ENCODE peak calls at places on chromosome 3, in four cellular contexts. One of them, this sample, is unnamed.

GRCh38 chr3:144636833-144637232 is 665.2 kb downstream of the DIPK2A start:
- DNase-seq in progenitor cell of endocrine pancreas: no peak
- DNase-seq in NB4: no peak
- DNase-seq in heart right ventricle: no peak
- DNase-seq in this sample: no peak

GRCh38 chr3:135503429-135504083 is 462.0 kb upstream of the PPP2R3A start:
- DNase-seq in progenitor cell of endocrine pancreas: peak; percentile 73
- DNase-seq in NB4: peak; percentile 68
- DNase-seq in heart right ventricle: peak; percentile 63
- DNase-seq in this sample: no peak

GRCh38 chr3:154131850-154132249 is 10.7 kb downstream of the ARHGEF26 start:
- DNase-seq in progenitor cell of endocrine pancreas: no peak
- DNase-seq in NB4: no peak
- DNase-seq in heart right ventricle: no peak
- DNase-seq in this sample: no peak

GRCh38 chr3:50696276-50696675 is 21.5 kb downstream of the DOCK3 start:
- DNase-seq in progenitor cell of endocrine pancreas: no peak
- DNase-seq in NB4: no peak
- DNase-seq in heart right ventricle: no peak
- DNase-seq in this sample: no peak

GRCh38 chr3:62019906-62020305 is 353.4 kb downstream of the FEZF2 start:
- DNase-seq in progenitor cell of endocrine pancreas: no peak
- DNase-seq in NB4: no peak
- DNase-seq in heart right ventricle: no peak
- DNase-seq in this sample: no peak

GRCh38 chr3:44309500-44309899 is 29.1 kb upstream of the TCAIM start:
- DNase-seq in progenitor cell of endocrine pancreas: no peak
- DNase-seq in NB4: no peak
- DNase-seq in heart right ventricle: no peak
- DNase-seq in this sample: no peak

GRCh38 chr3:197329382-197329781 is 31.0 kb upstream of the DLG1 start:
- DNase-seq in progenitor cell of endocrine pancreas: no peak
- DNase-seq in NB4: no peak
- DNase-seq in heart right ventricle: no peak
- DNase-seq in this sample: no peak

GRCh38 chr3:53350652-53351051 is 3.3 kb upstream of the DCP1A start:
- DNase-seq in progenitor cell of endocrine pancreas: no peak
- DNase-seq in NB4: peak; percentile 92
- DNase-seq in heart right ventricle: no peak
- DNase-seq in this sample: no peak

GRCh38 chr3:99843590-99844260 is 26.1 kb downstream of the CMSS1 start:
- DNase-seq in progenitor cell of endocrine pancreas: no peak
- DNase-seq in NB4: no peak
- DNase-seq in heart right ventricle: no peak
- DNase-seq in this sample: no peak

GRCh38 chr3:136194409-136195257 is 1.5 kb downstream of the MSL2 start:
- DNase-seq in progenitor cell of endocrine pancreas: no peak
- DNase-seq in NB4: peak; percentile 86
- DNase-seq in heart right ventricle: no peak
- DNase-seq in this sample: peak; percentile 66

GRCh38 chr3:141471160-141471559 is 15.7 kb upstream of the RASA2 start:
- DNase-seq in progenitor cell of endocrine pancreas: no peak
- DNase-seq in NB4: peak; percentile 69
- DNase-seq in heart right ventricle: no peak
- DNase-seq in this sample: no peak

GRCh38 chr3:176595307-176595706 is 602.0 kb downstream of the TBL1XR1 start:
- DNase-seq in progenitor cell of endocrine pancreas: no peak
- DNase-seq in NB4: no peak
- DNase-seq in heart right ventricle: no peak
- DNase-seq in this sample: no peak

GRCh38 chr3:182384182-182384581 is 409.1 kb upstream of the ATP11B start:
- DNase-seq in progenitor cell of endocrine pancreas: no peak
- DNase-seq in NB4: no peak
- DNase-seq in heart right ventricle: no peak
- DNase-seq in this sample: no peak

GRCh38 chr3:123390865-123391613 is 57.9 kb downstream of the ADCY5 start:
- DNase-seq in progenitor cell of endocrine pancreas: no peak
- DNase-seq in NB4: no peak
- DNase-seq in heart right ventricle: no peak
- DNase-seq in this sample: no peak

GRCh38 chr3:168330983-168331382 is 235.3 kb upstream of the GOLIM4 start:
- DNase-seq in progenitor cell of endocrine pancreas: no peak
- DNase-seq in NB4: no peak
- DNase-seq in heart right ventricle: no peak
- DNase-seq in this sample: no peak

GRCh38 chr3:98099848-98100247 is 12.9 kb downstream of the OR5AC2 start:
- DNase-seq in progenitor cell of endocrine pancreas: no peak
- DNase-seq in NB4: no peak
- DNase-seq in heart right ventricle: no peak
- DNase-seq in this sample: no peak

GRCh38 chr3:107619549-107619948 is 96.8 kb downstream of the BBX start:
- DNase-seq in progenitor cell of endocrine pancreas: no peak
- DNase-seq in NB4: no peak
- DNase-seq in heart right ventricle: no peak
- DNase-seq in this sample: no peak

GRCh38 chr3:100209169-100209568 is 51.6 kb upstream of the TBC1D23 start:
- DNase-seq in progenitor cell of endocrine pancreas: no peak
- DNase-seq in NB4: no peak
- DNase-seq in heart right ventricle: no peak
- DNase-seq in this sample: no peak

GRCh38 chr3:9908286-9908685 is 5.6 kb downstream of the IL17RE start:
- DNase-seq in progenitor cell of endocrine pancreas: no peak
- DNase-seq in NB4: no peak
- DNase-seq in heart right ventricle: no peak
- DNase-seq in this sample: no peak

GRCh38 chr3:129934234-129935123 is 40.0 kb upstream of the TRH start:
- DNase-seq in progenitor cell of endocrine pancreas: peak; percentile 16
- DNase-seq in NB4: peak; percentile 60
- DNase-seq in heart right ventricle: no peak
- DNase-seq in this sample: no peak

GRCh38 chr3:4814904-4815574 is 164.2 kb upstream of the BHLHE40 start:
- DNase-seq in progenitor cell of endocrine pancreas: no peak
- DNase-seq in NB4: peak; percentile 48
- DNase-seq in heart right ventricle: no peak
- DNase-seq in this sample: no peak

GRCh38 chr3:71584216-71585061 is 911 bp upstream of the FOXP1 start:
- DNase-seq in progenitor cell of endocrine pancreas: peak; percentile 16
- DNase-seq in NB4: peak; percentile 82
- DNase-seq in heart right ventricle: peak; percentile 30
- DNase-seq in this sample: no peak

GRCh38 chr3:120396469-120396868 is 47.3 kb upstream of the LRRC58 start:
- DNase-seq in progenitor cell of endocrine pancreas: no peak
- DNase-seq in NB4: no peak
- DNase-seq in heart right ventricle: no peak
- DNase-seq in this sample: no peak

GRCh38 chr3:174891524-174892203 is 32.5 kb downstream of the NAALADL2 start:
- DNase-seq in progenitor cell of endocrine pancreas: no peak
- DNase-seq in NB4: peak; percentile 1
- DNase-seq in heart right ventricle: no peak
- DNase-seq in this sample: no peak

GRCh38 chr3:28286595-28286994 is 45.2 kb downstream of the CMC1 start:
- DNase-seq in progenitor cell of endocrine pancreas: no peak
- DNase-seq in NB4: peak; percentile 56
- DNase-seq in heart right ventricle: no peak
- DNase-seq in this sample: no peak

GRCh38 chr3:134496481-134497071 is 10.7 kb downstream of the CEP63 start:
- DNase-seq in progenitor cell of endocrine pancreas: no peak
- DNase-seq in NB4: peak; percentile 49
- DNase-seq in heart right ventricle: no peak
- DNase-seq in this sample: no peak

GRCh38 chr3:51686512-51687215 is 15.6 kb downstream of the TEX264 start:
- DNase-seq in progenitor cell of endocrine pancreas: no peak
- DNase-seq in NB4: peak; percentile 97
- DNase-seq in heart right ventricle: peak; percentile 67
- DNase-seq in this sample: no peak

GRCh38 chr3:17894434-17895060 is 152.1 kb upstream of the TBC1D5 start:
- DNase-seq in progenitor cell of endocrine pancreas: peak; percentile 23
- DNase-seq in NB4: peak; percentile 91
- DNase-seq in heart right ventricle: no peak
- DNase-seq in this sample: no peak

GRCh38 chr3:111890051-111890580 is 31.1 kb downstream of the PHLDB2 start:
- DNase-seq in progenitor cell of endocrine pancreas: no peak
- DNase-seq in NB4: no peak
- DNase-seq in heart right ventricle: no peak
- DNase-seq in this sample: no peak

GRCh38 chr3:23738946-23739345 is 66.8 kb upstream of the UBE2E1 start:
- DNase-seq in progenitor cell of endocrine pancreas: no peak
- DNase-seq in NB4: no peak
- DNase-seq in heart right ventricle: no peak
- DNase-seq in this sample: no peak

GRCh38 chr3:42183991-42184621 is 81.9 kb downstream of the CCK start:
- DNase-seq in progenitor cell of endocrine pancreas: no peak
- DNase-seq in NB4: no peak
- DNase-seq in heart right ventricle: no peak
- DNase-seq in this sample: no peak

GRCh38 chr3:187197255-187197654 is at the start of gene RTP1:
- DNase-seq in progenitor cell of endocrine pancreas: no peak
- DNase-seq in NB4: no peak
- DNase-seq in heart right ventricle: no peak
- DNase-seq in this sample: no peak

GRCh38 chr3:181054538-181054937 is 65.0 kb upstream of the DNAJC19 start:
- DNase-seq in progenitor cell of endocrine pancreas: no peak
- DNase-seq in NB4: no peak
- DNase-seq in heart right ventricle: no peak
- DNase-seq in this sample: no peak

GRCh38 chr3:50370594-50370993 is 11.3 kb upstream of the TMEM115 start:
- DNase-seq in progenitor cell of endocrine pancreas: no peak
- DNase-seq in NB4: peak; percentile 54
- DNase-seq in heart right ventricle: no peak
- DNase-seq in this sample: no peak

GRCh38 chr3:128591728-128592426 is 58.7 kb downstream of the RPN1 start:
- DNase-seq in progenitor cell of endocrine pancreas: no peak
- DNase-seq in NB4: peak; percentile 93
- DNase-seq in heart right ventricle: no peak
- DNase-seq in this sample: no peak

GRCh38 chr3:15206662-15207576 is 873 bp downstream of the CAPN7 start:
- DNase-seq in progenitor cell of endocrine pancreas: no peak
- DNase-seq in NB4: peak; percentile 66
- DNase-seq in heart right ventricle: no peak
- DNase-seq in this sample: no peak

GRCh38 chr3:10977864-10978510 is 14.6 kb upstream of the SLC6A1 start:
- DNase-seq in progenitor cell of endocrine pancreas: no peak
- DNase-seq in NB4: no peak
- DNase-seq in heart right ventricle: no peak
- DNase-seq in this sample: no peak

GRCh38 chr3:161510510-161511260 is 14.1 kb downstream of the OTOL1 start:
- DNase-seq in progenitor cell of endocrine pancreas: no peak
- DNase-seq in NB4: peak; percentile 8
- DNase-seq in heart right ventricle: no peak
- DNase-seq in this sample: no peak

GRCh38 chr3:161503271-161503670 is 6.7 kb downstream of the OTOL1 start:
- DNase-seq in progenitor cell of endocrine pancreas: no peak
- DNase-seq in NB4: no peak
- DNase-seq in heart right ventricle: no peak
- DNase-seq in this sample: no peak

GRCh38 chr3:161508852-161509477 is 12.4 kb downstream of the OTOL1 start:
- DNase-seq in progenitor cell of endocrine pancreas: no peak
- DNase-seq in NB4: peak; percentile 7
- DNase-seq in heart right ventricle: no peak
- DNase-seq in this sample: no peak
- TF ChIP-seq CTCF in progenitor cell of endocrine pancreas: peak; percentile 48
- TF ChIP-seq CTCF in NB4: no peak
- TF ChIP-seq CTCF in heart right ventricle: peak; percentile 21
- TF ChIP-seq CTCF in this sample: peak; percentile 46

DNA sequence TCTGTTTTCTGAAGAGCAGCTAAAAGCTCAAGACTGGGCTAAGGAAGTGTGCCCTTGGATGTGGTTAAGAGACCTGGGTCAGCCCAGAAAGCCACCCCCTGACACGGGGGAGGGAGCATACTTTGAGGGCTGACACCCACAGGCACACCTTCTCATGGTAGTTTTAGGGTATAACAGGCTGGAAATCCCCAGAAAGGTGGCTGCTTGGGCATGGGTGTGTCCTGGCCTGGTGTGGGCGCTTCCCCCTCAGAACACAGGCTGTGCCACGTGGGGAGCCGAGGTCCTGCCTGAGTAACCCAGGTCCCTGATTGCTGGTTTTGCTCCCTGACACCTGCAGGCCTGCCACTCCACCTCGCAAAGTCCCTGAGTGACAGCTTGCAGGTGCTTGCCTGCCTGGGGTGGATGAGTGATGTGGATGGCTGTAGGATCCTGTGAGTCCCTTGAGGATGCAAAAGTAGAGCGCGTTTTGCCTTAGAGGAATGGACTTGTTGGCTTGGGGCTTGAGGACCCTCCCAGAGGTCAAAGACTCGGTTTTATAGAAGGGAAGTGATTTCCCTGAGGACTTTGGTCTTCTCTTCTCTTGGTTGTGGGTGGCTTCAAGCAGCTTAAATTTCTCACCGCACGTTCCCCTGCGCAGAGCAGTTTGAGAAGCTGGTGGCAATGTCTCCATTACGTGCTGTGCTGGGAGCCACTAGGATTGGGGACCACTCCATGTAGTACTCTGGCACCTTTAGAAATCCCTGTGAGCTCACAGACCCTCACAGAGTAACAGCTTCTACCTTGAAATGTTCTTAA is 94.4 kb downstream of the DNASE1L3 start:
- DNase-seq in progenitor cell of endocrine pancreas: no peak
- DNase-seq in NB4: peak; percentile 10
- DNase-seq in heart right ventricle: no peak
- DNase-seq in this sample: no peak
- TF ChIP-seq CTCF in progenitor cell of endocrine pancreas: no peak
- TF ChIP-seq CTCF in NB4: no peak
- TF ChIP-seq CTCF in heart right ventricle: no peak
- TF ChIP-seq CTCF in this sample: no peak

GRCh38 chr3:146682176-146682575 is 77.0 kb upstream of the PLSCR5 start:
- DNase-seq in progenitor cell of endocrine pancreas: no peak
- DNase-seq in NB4: no peak
- DNase-seq in heart right ventricle: no peak
- DNase-seq in this sample: no peak

GRCh38 chr3:146680602-146681001 is 75.5 kb upstream of the PLSCR5 start:
- DNase-seq in progenitor cell of endocrine pancreas: no peak
- DNase-seq in NB4: no peak
- DNase-seq in heart right ventricle: no peak
- DNase-seq in this sample: no peak

GRCh38 chr3:146679995-146680394 is 74.8 kb upstream of the PLSCR5 start:
- DNase-seq in progenitor cell of endocrine pancreas: no peak
- DNase-seq in NB4: no peak
- DNase-seq in heart right ventricle: no peak
- DNase-seq in this sample: no peak

GRCh38 chr3:146685050-146685814 is 80.1 kb upstream of the PLSCR5 start:
- DNase-seq in progenitor cell of endocrine pancreas: no peak
- DNase-seq in NB4: no peak
- DNase-seq in heart right ventricle: no peak
- DNase-seq in this sample: no peak
- TF ChIP-seq CTCF in progenitor cell of endocrine pancreas: no peak
- TF ChIP-seq CTCF in NB4: no peak
- TF ChIP-seq CTCF in heart right ventricle: no peak
- TF ChIP-seq CTCF in this sample: no peak

GRCh38 chr3:38062809-38063208 is 23.8 kb downstream of the DLEC1 start:
- DNase-seq in progenitor cell of endocrine pancreas: no peak
- DNase-seq in NB4: no peak
- DNase-seq in heart right ventricle: no peak
- DNase-seq in this sample: no peak

GRCh38 chr3:38059148-38059547 is 20.1 kb downstream of the DLEC1 start:
- DNase-seq in progenitor cell of endocrine pancreas: no peak
- DNase-seq in NB4: no peak
- DNase-seq in heart right ventricle: no peak
- DNase-seq in this sample: no peak

GRCh38 chr3:38054166-38054991 is 15.4 kb downstream of the DLEC1 start:
- DNase-seq in progenitor cell of endocrine pancreas: no peak
- DNase-seq in NB4: no peak
- DNase-seq in heart right ventricle: no peak
- DNase-seq in this sample: no peak

GRCh38 chr3:38059597-38059996 is 20.6 kb downstream of the DLEC1 start:
- DNase-seq in progenitor cell of endocrine pancreas: no peak
- DNase-seq in NB4: no peak
- DNase-seq in heart right ventricle: no peak
- DNase-seq in this sample: no peak
- TF ChIP-seq CTCF in progenitor cell of endocrine pancreas: no peak
- TF ChIP-seq CTCF in NB4: no peak
- TF ChIP-seq CTCF in heart right ventricle: no peak
- TF ChIP-seq CTCF in this sample: no peak

This sample was measured in osteocyte.